ENCODE peak calls at places on chromosome X, in six cellular contexts. B is testis, A is heart left ventricle, K is fibroblast of lung, T is tibial artery, E is PC-3. L is an unnamed sample.

GRCh38 chrX:49166914-49167739 is 4.6 kb downstream of the MAGIX start:
- DNase-seq in B (peak; percentile 38), A (peak; percentile 79), K (peak; percentile 85), T (peak; percentile 81), E (peak; percentile 61), L (peak; percentile 66)

GRCh38 chrX:39948564-39948963 is 149.2 kb downstream of the BCOR start:
- DNase-seq in B (no peak), A (no peak), K (no peak), T (no peak), E (no peak), L (no peak)

GRCh38 chrX:14529288-14529989 is at the start of gene GLRA2:
- DNase-seq in B (peak; percentile 33), A (peak; percentile 3), K (peak; percentile 5), T (no peak), E (peak; percentile 35), L (peak; percentile 52)

GRCh38 chrX:133250184-133251080 is 32.3 kb upstream of the TFDP3 start:
- DNase-seq in B (no peak), A (no peak), K (no peak), T (no peak), E (no peak), L (no peak)

GRCh38 chrX:71159335-71159734 is 14.7 kb downstream of the NLGN3 start:
- DNase-seq in B (no peak), A (no peak), K (no peak), T (no peak), E (no peak), L (no peak)

GRCh38 chrX:41946973-41947612 is 23.7 kb upstream of the CASK start:
- DNase-seq in B (no peak), A (no peak), K (no peak), T (no peak), E (peak; percentile 45), L (no peak)

GRCh38 chrX:9681422-9681821 is 84.2 kb downstream of the GPR143 start:
- DNase-seq in B (no peak), A (no peak), K (peak; percentile 69), T (no peak), E (no peak), L (no peak)

GRCh38 chrX:55056820-55057690 is 17.8 kb upstream of the PAGE2B start:
- DNase-seq in B (no peak), A (no peak), K (peak; percentile 68), T (no peak), E (peak; percentile 10), L (no peak)

GRCh38 chrX:113384628-113385027 is 544.0 kb upstream of the AMOT start:
- DNase-seq in B (peak; percentile 16), A (no peak), K (peak; percentile 90), T (peak; percentile 37), E (peak; percentile 32), L (no peak)

GRCh38 chrX:80120335-80120734 is 105.8 kb downstream of the TBX22 start:
- DNase-seq in B (no peak), A (no peak), K (no peak), T (no peak), E (no peak), L (no peak)

GRCh38 chrX:134654398-134655012 is 3.8 kb downstream of the PLAC1 start:
- DNase-seq in B (no peak), A (no peak), K (no peak), T (no peak), E (no peak), L (no peak)

GRCh38 chrX:115023139-115023538 is 5.7 kb upstream of the IL13RA2 start:
- DNase-seq in B (no peak), A (no peak), K (peak; percentile 87), T (no peak), E (peak; percentile 93), L (no peak)

GRCh38 chrX:119783026-119783425 is 8.4 kb downstream of the RPL39 start:
- DNase-seq in B (no peak), A (no peak), K (no peak), T (no peak), E (no peak), L (no peak)

GRCh38 chrX:9940397-9940796 is 26.8 kb upstream of the CLDN34 start:
- DNase-seq in B (no peak), A (no peak), K (peak; percentile 94), T (no peak), E (peak; percentile 85), L (no peak)

GRCh38 chrX:129529685-129530281 is 6.5 kb upstream of the SMARCA1 start:
- DNase-seq in B (no peak), A (peak; percentile 4), K (peak; percentile 44), T (no peak), E (peak; percentile 19), L (no peak)

GRCh38 chrX:119240356-119240755 is 4.3 kb downstream of the PGRMC1 start:
- DNase-seq in B (no peak), A (no peak), K (peak; percentile 87), T (no peak), E (peak; percentile 13), L (no peak)

GRCh38 chrX:50721771-50722521 is 92.0 kb downstream of the SHROOM4 start:
- DNase-seq in B (no peak), A (no peak), K (peak; percentile 36), T (no peak), E (no peak), L (no peak)

GRCh38 chrX:136063340-136064079 is 78.3 kb downstream of the SLC9A6 start:
- DNase-seq in B (no peak), A (peak; percentile 9), K (no peak), T (peak; percentile 57), E (peak; percentile 48), L (no peak)

GRCh38 chrX:23952984-23953907 is 45.4 kb downstream of the CXorf58 start:
- DNase-seq in B (no peak), A (no peak), K (no peak), T (no peak), E (no peak), L (no peak)

GRCh38 chrX:2572740-2573139 is 72.0 kb upstream of the DHRSX start:
- DNase-seq in B (no peak), A (no peak), K (peak; percentile 16), T (no peak), E (peak; percentile 44), L (no peak)

GRCh38 chrX:11579856-11580595 is 85.7 kb downstream of the ARHGAP6 start:
- DNase-seq in B (no peak), A (no peak), K (no peak), T (no peak), E (peak; percentile 16), L (no peak)

GRCh38 chrX:131271826-131272225 is 17.3 kb downstream of the IGSF1 start:
- DNase-seq in B (no peak), A (no peak), K (no peak), T (no peak), E (no peak), L (no peak)

GRCh38 chrX:150085881-150086280 is 147.6 kb upstream of the EOLA2 start:
- DNase-seq in B (no peak), A (no peak), K (peak; percentile 70), T (no peak), E (peak; percentile 59), L (no peak)

GRCh38 chrX:119402588-119402987 is 3.5 kb downstream of the SLC25A43 start:
- DNase-seq in B (no peak), A (no peak), K (no peak), T (no peak), E (no peak), L (no peak)

GRCh38 chrX:114334473-114334982 is 249.4 kb upstream of the HTR2C start:
- DNase-seq in B (no peak), A (no peak), K (no peak), T (no peak), E (no peak), L (no peak)

GRCh38 chrX:150813922-150814321 is 84.5 kb downstream of the CD99L2 start:
- DNase-seq in B (no peak), A (no peak), K (no peak), T (no peak), E (no peak), L (no peak)

GRCh38 chrX:41180194-41180902 is 95.1 kb downstream of the USP9X start:
- DNase-seq in B (peak; percentile 40), A (peak; percentile 8), K (peak; percentile 58), T (peak; percentile 33), E (peak; percentile 67), L (peak; percentile 49)

GRCh38 chrX:153727108-153727931 is 2.7 kb downstream of the ABCD1 start:
- DNase-seq in B (peak; percentile 67), A (peak; percentile 62), K (peak; percentile 24), T (peak; percentile 61), E (peak; percentile 50), L (peak; percentile 49)
- H3K4me1 ChIP-seq in B (no peaks in the 10 kb centered on the region), A (peaks cover 3% of the 10 kb centered on the region), K (peaks cover 10% of the 10 kb centered on the region), T (peaks cover 50% of the 10 kb centered on the region), E (peaks cover 44% of the 10 kb centered on the region), L (peaks cover 19% of the 10 kb centered on the region)

GRCh38 chrX:154483325-154483724 is 3.1 kb downstream of the UBL4A start:
- DNase-seq in B (no peak), A (no peak), K (no peak), T (no peak), E (no peak), L (no peak)

GRCh38 chrX:154481195-154481594 is 2.1 kb upstream of the LAGE3 start:
- DNase-seq in B (no peak), A (no peak), K (no peak), T (no peak), E (no peak), L (no peak)

GRCh38 chrX:154484255-154485149 is 1.9 kb downstream of the UBL4A start:
- DNase-seq in B (no peak), A (no peak), K (no peak), T (no peak), E (peak; percentile 34), L (peak; percentile 33)

GRCh38 chrX:154481911-154482601 is 3.0 kb upstream of the LAGE3 start:
- DNase-seq in B (no peak), A (no peak), K (no peak), T (no peak), E (no peak), L (no peak)

GRCh38 chrX:154482786-154483185 is 3.6 kb downstream of the UBL4A start:
- DNase-seq in B (no peak), A (no peak), K (no peak), T (no peak), E (no peak), L (no peak)
- H3K27ac ChIP-seq in B (no peak overlapping the region), A (no peak overlapping the region), K (no peak overlapping the region), T (no peak overlapping the region), E (no peak overlapping the region), L (no peak overlapping the region)

GRCh38 chrX:148942754-148943153 is 442.3 kb downstream of the AFF2 start:
- DNase-seq in B (no peak), A (no peak), K (no peak), T (no peak), E (no peak), L (no peak)

DNA sequence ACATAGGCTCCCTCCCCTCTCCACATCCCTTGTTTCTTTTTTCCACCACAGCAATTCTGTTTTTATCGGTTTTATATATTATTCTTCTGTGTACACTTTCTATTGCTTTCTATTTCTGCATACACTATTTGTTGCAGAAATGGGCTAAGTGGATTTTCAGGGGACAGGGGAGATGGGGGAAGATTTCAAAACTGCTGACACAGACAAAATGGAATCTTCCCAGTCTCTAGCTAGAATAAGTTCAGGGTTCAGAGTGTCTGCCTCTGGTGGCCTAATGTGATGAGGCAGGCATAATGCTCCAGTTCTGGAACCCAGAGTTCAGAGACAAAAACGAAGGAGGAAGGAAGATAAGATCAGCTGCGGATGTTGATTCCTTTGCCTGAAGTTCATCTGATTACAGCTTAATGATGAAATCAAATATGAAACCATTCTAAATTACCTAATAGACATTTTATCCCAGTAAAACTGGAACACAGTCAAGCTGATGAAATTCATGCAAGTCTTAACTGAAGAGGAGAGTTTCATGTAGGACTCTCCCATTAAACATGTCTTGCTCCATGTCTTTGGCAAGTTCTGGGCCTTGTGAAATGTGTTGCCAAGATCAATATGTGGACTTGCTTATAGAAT is 447.1 kb downstream of the AFF2 start:
- DNase-seq in B (no peak), A (no peak), K (no peak), T (no peak), E (no peak), L (no peak)
- TF ChIP-seq CTCF in B (no peak), A (no peak), K (no peak), T (no peak), E (no peak), L (no peak)

GRCh38 chrX:19785647-19786046 is 101.8 kb downstream of the SH3KBP1 start:
- DNase-seq in B (no peak), A (no peak), K (no peak), T (no peak), E (no peak), L (no peak)
- H3K4me1 ChIP-seq in B (no peaks in the 10 kb centered on the region), A (no peaks in the 10 kb centered on the region), K (no peaks in the 10 kb centered on the region), T (no peaks in the 10 kb centered on the region), E (peaks cover 7% of the 10 kb centered on the region), L (no peaks in the 10 kb centered on the region)